ENCODE peak calls at places on chromosomes 6 and 20, in four cellular contexts. K, D, T and V are unnamed samples.

GRCh38 chr20:44206132-44206531 is 4.4 kb downstream of the OSER1 start:
- DNase-seq in K (no peak), T (no peak), D (no peak), V (no peak)

GRCh38 chr6:44064089-44064947 is 62.9 kb downstream of the MRPL14 start:
- DNase-seq in D (peak; percentile 85), K (peak; percentile 79), T (peak; percentile 100), V (no peak)

GRCh38 chr6:155026366-155027045 is 31.4 kb downstream of the TIAM2 start:
- DNase-seq in T (peak; percentile 76), D (peak; percentile 92), K (peak; percentile 37), V (peak; percentile 90)

GRCh38 chr6:53813096-53813495 is 18.3 kb downstream of the LRRC1 start:
- DNase-seq in D (peak; percentile 52), T (no peak), K (no peak), V (no peak)

GRCh38 chr20:63635431-63636141 is 8.7 kb upstream of the GMEB2 start:
- DNase-seq in K (no peak), D (no peak), T (no peak), V (no peak)

GRCh38 chr6:34919651-34920050 is 30.6 kb downstream of the ANKS1A start:
- DNase-seq in T (peak; percentile 38), K (no peak), D (peak; percentile 24), V (no peak)

GRCh38 chr6:109867970-109868358 is 110.1 kb upstream of the GPR6 start:
- DNase-seq in K (no peak), T (no peak), D (peak; percentile 13), V (no peak)

GRCh38 chr6:105192707-105193465 is 13.1 kb upstream of the POPDC3 start:
- DNase-seq in D (peak; percentile 42), K (no peak), T (peak; percentile 78), V (peak; percentile 18)

GRCh38 chr6:46581459-46582177 is 71.0 kb downstream of the CYP39A1 start:
- DNase-seq in T (no peak), K (no peak), D (no peak), V (no peak)

GRCh38 chr20:37810027-37810426 is 92.9 kb upstream of the VSTM2L start:
- DNase-seq in T (no peak), K (no peak), D (no peak), V (no peak)

GRCh38 chr6:79005497-79005896 is 72.6 kb downstream of the PHIP start:
- DNase-seq in T (no peak), D (no peak), K (no peak), V (no peak)

GRCh38 chr6:167956983-167957492 is 40.4 kb upstream of the KIF25 start:
- DNase-seq in D (peak; percentile 62), T (peak; percentile 17), K (no peak), V (no peak)

GRCh38 chr6:139231206-139231605 is 60.6 kb downstream of the TXLNB start:
- DNase-seq in T (peak; percentile 31), K (no peak), D (no peak), V (no peak)

GRCh38 chr6:69622230-69622629 is 174.6 kb downstream of the LMBRD1 start:
- DNase-seq in K (no peak), D (no peak), T (no peak), V (no peak)

GRCh38 chr20:9617940-9618339 is 103.5 kb downstream of the LAMP5 start:
- DNase-seq in D (peak; percentile 89), K (no peak), T (peak; percentile 22), V (peak; percentile 36)

GRCh38 chr20:10219993-10220750 is 1.5 kb downstream of the SNAP25 start:
- DNase-seq in K (no peak), T (no peak), D (no peak), V (no peak)

GRCh38 chr6:130259557-130259956 is 36.8 kb upstream of the SAMD3 start:
- DNase-seq in K (no peak), T (no peak), D (no peak), V (no peak)

GRCh38 chr6:18990313-18990978 is 603.3 kb downstream of the RNF144B start:
- DNase-seq in T (peak; percentile 20), D (peak; percentile 73), K (no peak), V (peak; percentile 64)

GRCh38 chr20:50868509-50869495 is 62.4 kb downstream of the ADNP start:
- DNase-seq in D (peak; percentile 63), K (peak; percentile 68), T (peak; percentile 79), V (peak; percentile 59)

GRCh38 chr6:116672306-116672705 is 3.7 kb upstream of the ZUP1 start:
- DNase-seq in T (peak; percentile 3), K (no peak), D (no peak), V (no peak)

GRCh38 chr6:145929037-145929633 is 35.0 kb downstream of the SHPRH start:
- DNase-seq in D (peak; percentile 46), T (peak; percentile 60), K (no peak), V (peak; percentile 6)

GRCh38 chr6:3918474-3918873 is 69.3 kb downstream of the FAM50B start:
- DNase-seq in D (no peak), K (no peak), T (no peak), V (no peak)

GRCh38 chr20:63847374-63848002 is 13.8 kb upstream of the ABHD16B start:
- DNase-seq in D (no peak), T (no peak), K (no peak), V (no peak)

GRCh38 chr6:160730911-160731310 is 28.9 kb downstream of the PLG start:
- DNase-seq in D (peak; percentile 25), T (no peak), K (no peak), V (peak; percentile 4)

GRCh38 chr6:136880748-136881460 is 41.2 kb upstream of the SLC35D3 start:
- DNase-seq in T (no peak), D (no peak), K (no peak), V (no peak)

GRCh38 chr6:37612475-37612874 is 85.2 kb downstream of the MDGA1 start:
- DNase-seq in K (no peak), D (peak; percentile 20), T (peak; percentile 37), V (no peak)

GRCh38 chr6:41467627-41468404 is 78.4 kb upstream of the FOXP4 start:
- DNase-seq in K (no peak), D (no peak), T (no peak), V (no peak)

GRCh38 chr20:9506964-9507369 is 7.4 kb upstream of the LAMP5 start:
- DNase-seq in D (no peak), T (no peak), K (no peak), V (no peak)

GRCh38 chr6:43708857-43709653 is 21.5 kb upstream of the MRPS18A start:
- DNase-seq in K (no peak), D (no peak), T (peak; percentile 82), V (peak; percentile 56)

GRCh38 chr20:3871549-3872265 is 17.5 kb upstream of the PANK2 start:
- DNase-seq in K (no peak), D (peak; percentile 35), T (no peak), V (peak; percentile 50)

GRCh38 chr6:24430086-24430485 is 27.4 kb downstream of the MRS2 start:
- DNase-seq in D (peak; percentile 15), T (peak; percentile 47), K (no peak), V (no peak)

GRCh38 chr6:156846845-156847599 is 69.8 kb downstream of the ARID1B start:
- DNase-seq in T (no peak), D (no peak), K (no peak), V (no peak)

GRCh38 chr20:35617397-35618031 is 1.9 kb downstream of the SPAG4 start:
- DNase-seq in K (no peak), D (peak; percentile 83), T (peak; percentile 53), V (peak; percentile 75)

GRCh38 chr6:41963371-41963770 is 21.8 kb upstream of the CCND3 start:
- DNase-seq in K (no peak), D (no peak), T (no peak), V (no peak)

GRCh38 chr6:30646450-30647038 is 389 bp upstream of the C6orf136 start:
- DNase-seq in T (no peak), K (no peak), D (no peak), V (no peak)

GRCh38 chr6:154386848-154387717 is 30.5 kb upstream of the IPCEF1 start:
- DNase-seq in D (peak; percentile 89), T (peak; percentile 97), K (no peak), V (peak; percentile 65)

GRCh38 chr6:157249756-157250155 is 73.6 kb downstream of the TMEM242 start:
- DNase-seq in K (no peak), D (no peak), T (no peak), V (no peak)

GRCh38 chr6:11214438-11214837 is 18.0 kb downstream of the NEDD9 start:
- DNase-seq in T (no peak), D (no peak), K (no peak), V (no peak)

GRCh38 chr6:108771421-108771820 is 76.8 kb upstream of the ARMC2 start:
- DNase-seq in K (no peak), T (no peak), D (no peak), V (no peak)
- H3K27ac ChIP-seq in K (no peak overlapping the region), T (no peak overlapping the region), D (no peak overlapping the region), V (no peak overlapping the region)

GRCh38 chr20:59673288-59673997 is 69.1 kb downstream of the PHACTR3 start:
- DNase-seq in T (no peak), K (no peak), D (no peak), V (no peak)
- H3K27ac ChIP-seq in T (no peak overlapping the region), K (no peak overlapping the region), D (no peak overlapping the region), V (no peak overlapping the region)

GRCh38 chr6:125764105-125764671 is 14.8 kb downstream of the HEY2 start:
- DNase-seq in K (no peak), D (no peak), T (no peak), V (no peak)

GRCh38 chr6:125759959-125760457 is 10.6 kb downstream of the HEY2 start:
- DNase-seq in T (no peak), K (no peak), D (no peak), V (no peak)

GRCh38 chr6:125753937-125754259 is 4.5 kb downstream of the HEY2 start:
- DNase-seq in D (no peak), T (no peak), K (no peak), V (no peak)

GRCh38 chr6:125753218-125753936 is 3.9 kb downstream of the HEY2 start:
- DNase-seq in K (no peak), T (peak; percentile 16), D (peak; percentile 46), V (no peak)

GRCh38 chr6:125759184-125759902 is 9.9 kb downstream of the HEY2 start:
- DNase-seq in T (no peak), K (no peak), D (no peak), V (no peak)
- H3K27ac ChIP-seq in T (no peak overlapping the region), K (no peak overlapping the region), D (no peak overlapping the region), V (no peak overlapping the region)

GRCh38 chr6:25973923-25974555 is 11.4 kb downstream of the TRIM38 start:
- DNase-seq in D (no peak), T (no peak), K (no peak), V (no peak)

GRCh38 chr6:25968769-25969168 is 6.2 kb downstream of the TRIM38 start:
- DNase-seq in K (no peak), D (no peak), T (peak; percentile 17), V (no peak)

GRCh38 chr6:25971187-25971811 is 8.7 kb downstream of the TRIM38 start:
- DNase-seq in K (peak; percentile 46), T (peak; percentile 92), D (peak; percentile 92), V (peak; percentile 34)

GRCh38 chr6:25972902-25973301 is 10.3 kb downstream of the TRIM38 start:
- DNase-seq in D (no peak), T (no peak), K (no peak), V (no peak)

GRCh38 chr6:25972128-25972527 is 9.5 kb downstream of the TRIM38 start:
- DNase-seq in D (no peak), T (no peak), K (no peak), V (no peak)
- H3K27ac ChIP-seq in D (no peak overlapping the region), T (peak overlapping the region; percentile 84), K (peak overlapping the region; percentile 80), V (no peak overlapping the region)